ENCODE peak calls at places on chromosomes 1 and 21, in four cellular contexts. One of them, this sample, is unnamed.

GRCh38 chr1:232950919-232951579 is 638 bp downstream of the NTPCR start:
- DNase-seq in prostate gland: peak
- DNase-seq in WERI-Rb-1: no peak
- DNase-seq in ascending aorta: no peak
- DNase-seq in this sample: no peak

GRCh38 chr1:62439652-62440371 is 3.0 kb downstream of the USP1 start:
- DNase-seq in prostate gland: no peak
- DNase-seq in WERI-Rb-1: no peak
- DNase-seq in ascending aorta: no peak
- DNase-seq in this sample: no peak

GRCh38 chr1:240294566-240294965 is 202.9 kb downstream of the FMN2 start:
- DNase-seq in prostate gland: no peak
- DNase-seq in WERI-Rb-1: no peak
- DNase-seq in ascending aorta: no peak
- DNase-seq in this sample: no peak

GRCh38 chr1:226034482-226034881 is 28.0 kb upstream of the H3-3A start:
- DNase-seq in prostate gland: peak
- DNase-seq in WERI-Rb-1: no peak
- DNase-seq in ascending aorta: peak
- DNase-seq in this sample: peak

GRCh38 chr1:211420389-211420788 is 71.6 kb downstream of the RD3 start:
- DNase-seq in prostate gland: no peak
- DNase-seq in WERI-Rb-1: no peak
- DNase-seq in ascending aorta: no peak
- DNase-seq in this sample: no peak

GRCh38 chr1:178362784-178363183 is 134.0 kb downstream of the CLEC20A start:
- DNase-seq in prostate gland: no peak
- DNase-seq in WERI-Rb-1: no peak
- DNase-seq in ascending aorta: no peak
- DNase-seq in this sample: no peak

GRCh38 chr1:47106792-47107191 is 30.4 kb upstream of the CYP4A22 start:
- DNase-seq in prostate gland: no peak
- DNase-seq in WERI-Rb-1: no peak
- DNase-seq in ascending aorta: no peak
- DNase-seq in this sample: no peak

GRCh38 chr1:236502972-236503639 is 20.7 kb upstream of the LGALS8 start:
- DNase-seq in prostate gland: peak
- DNase-seq in WERI-Rb-1: no peak
- DNase-seq in ascending aorta: no peak
- DNase-seq in this sample: no peak

GRCh38 chr1:188463919-188464318 is 1635.2 kb downstream of the PLA2G4A start:
- DNase-seq in prostate gland: no peak
- DNase-seq in WERI-Rb-1: no peak
- DNase-seq in ascending aorta: no peak
- DNase-seq in this sample: no peak

GRCh38 chr1:156664949-156665411 is 12.2 kb downstream of the NES start:
- DNase-seq in prostate gland: no peak
- DNase-seq in WERI-Rb-1: peak
- DNase-seq in ascending aorta: no peak
- DNase-seq in this sample: no peak

GRCh38 chr21:29718081-29718815 is 221.5 kb downstream of the GRIK1 start:
- DNase-seq in prostate gland: no peak
- DNase-seq in WERI-Rb-1: no peak
- DNase-seq in ascending aorta: no peak
- DNase-seq in this sample: no peak

GRCh38 chr1:163604391-163604790 is 282.6 kb downstream of the NUF2 start:
- DNase-seq in prostate gland: no peak
- DNase-seq in WERI-Rb-1: no peak
- DNase-seq in ascending aorta: no peak
- DNase-seq in this sample: no peak

GRCh38 chr1:34844252-34844634 is 15.3 kb downstream of the SMIM12 start:
- DNase-seq in prostate gland: no peak
- DNase-seq in WERI-Rb-1: no peak
- DNase-seq in ascending aorta: no peak
- DNase-seq in this sample: no peak

GRCh38 chr1:150406483-150406882 is 42.5 kb downstream of the RPRD2 start:
- DNase-seq in prostate gland: no peak
- DNase-seq in WERI-Rb-1: no peak
- DNase-seq in ascending aorta: no peak
- DNase-seq in this sample: no peak

GRCh38 chr1:66271216-66271903 is 262.6 kb upstream of the SGIP1 start:
- DNase-seq in prostate gland: peak
- DNase-seq in WERI-Rb-1: no peak
- DNase-seq in ascending aorta: peak
- DNase-seq in this sample: peak

GRCh38 chr1:192284927-192285326 is 31.9 kb upstream of the RGS21 start:
- DNase-seq in prostate gland: no peak
- DNase-seq in WERI-Rb-1: no peak
- DNase-seq in ascending aorta: no peak
- DNase-seq in this sample: no peak

GRCh38 chr1:160494620-160495019 is 28.4 kb downstream of the SLAMF6 start:
- DNase-seq in prostate gland: no peak
- DNase-seq in WERI-Rb-1: no peak
- DNase-seq in ascending aorta: no peak
- DNase-seq in this sample: no peak
- TF ChIP-seq CTCF in prostate gland: no peak
- TF ChIP-seq CTCF in WERI-Rb-1: peak
- TF ChIP-seq CTCF in ascending aorta: no peak
- TF ChIP-seq CTCF in this sample: no peak

DNA sequence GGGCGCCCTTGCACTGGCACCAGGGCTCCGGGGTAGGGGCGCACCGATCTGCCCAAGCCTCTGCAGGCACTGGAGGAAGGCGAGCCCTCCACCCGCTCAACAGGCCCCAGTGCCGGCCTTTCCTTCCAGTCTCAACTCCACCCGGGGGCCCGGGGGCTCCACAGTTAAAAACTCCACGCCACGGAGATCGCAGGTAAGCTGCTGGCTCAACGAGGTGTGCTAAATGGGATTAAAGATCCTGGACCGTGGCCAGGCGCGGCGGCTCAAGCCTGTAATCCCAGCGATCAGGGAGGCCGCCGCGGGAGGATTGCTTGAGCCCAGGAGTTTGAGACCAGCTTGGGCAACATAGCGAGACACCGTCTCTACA is 536 bp downstream of the HSF2BP start:
- DNase-seq in prostate gland: no peak
- DNase-seq in WERI-Rb-1: peak
- DNase-seq in ascending aorta: no peak
- DNase-seq in this sample: no peak
- H3K4me3 ChIP-seq in prostate gland: peak
- H3K4me3 ChIP-seq in WERI-Rb-1: peak
- H3K4me3 ChIP-seq in ascending aorta: peak
- H3K4me3 ChIP-seq in this sample: peak

DNA sequence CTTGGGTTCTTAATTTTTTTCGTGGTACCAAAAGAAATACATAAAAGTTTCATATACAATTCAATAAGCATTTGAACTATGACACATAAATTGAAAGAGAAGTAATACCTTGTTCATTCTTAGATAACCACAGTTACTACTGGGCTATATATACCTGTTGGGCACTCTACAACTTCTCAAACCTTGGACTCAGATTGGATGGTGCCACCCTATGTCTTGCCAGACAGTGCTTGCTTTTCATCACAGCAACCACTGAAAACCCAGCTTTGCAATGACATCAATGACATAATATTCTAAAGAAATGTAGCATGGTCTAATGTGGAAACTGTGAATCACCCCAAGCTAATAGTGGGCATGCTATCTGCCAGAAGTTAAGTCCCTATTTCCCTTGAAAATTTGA is 62.8 kb upstream of the DPH5 start:
- DNase-seq in prostate gland: no peak
- DNase-seq in WERI-Rb-1: no peak
- DNase-seq in ascending aorta: no peak
- DNase-seq in this sample: no peak
- H3K27ac ChIP-seq in prostate gland: no peak
- H3K27ac ChIP-seq in WERI-Rb-1: no peak
- H3K27ac ChIP-seq in ascending aorta: no peak
- H3K27ac ChIP-seq in this sample: no peak

GRCh38 chr1:143611159-143611558 is 360.6 kb downstream of the FAM72C start:
- DNase-seq in prostate gland: no peak
- DNase-seq in WERI-Rb-1: no peak
- DNase-seq in ascending aorta: no peak
- DNase-seq in this sample: no peak
- TF ChIP-seq CTCF in prostate gland: no peak
- TF ChIP-seq CTCF in WERI-Rb-1: no peak
- TF ChIP-seq CTCF in ascending aorta: no peak
- TF ChIP-seq CTCF in this sample: no peak

GRCh38 chr1:2525896-2526823 is at the start of gene PANK4:
- DNase-seq in prostate gland: peak
- DNase-seq in WERI-Rb-1: peak
- DNase-seq in ascending aorta: peak
- DNase-seq in this sample: peak

GRCh38 chr1:2525524-2525895 is 886 bp downstream of the PANK4 start:
- DNase-seq in prostate gland: no peak
- DNase-seq in WERI-Rb-1: no peak
- DNase-seq in ascending aorta: no peak
- DNase-seq in this sample: no peak

GRCh38 chr1:2523191-2523890 is 3.1 kb downstream of the PANK4 start:
- DNase-seq in prostate gland: no peak
- DNase-seq in WERI-Rb-1: peak
- DNase-seq in ascending aorta: no peak
- DNase-seq in this sample: no peak

GRCh38 chr1:2522230-2522629 is 4.2 kb downstream of the PANK4 start:
- DNase-seq in prostate gland: no peak
- DNase-seq in WERI-Rb-1: no peak
- DNase-seq in ascending aorta: no peak
- DNase-seq in this sample: no peak

GRCh38 chr1:2523891-2524609 is 2.3 kb downstream of the PANK4 start:
- DNase-seq in prostate gland: no peak
- DNase-seq in WERI-Rb-1: no peak
- DNase-seq in ascending aorta: no peak
- DNase-seq in this sample: no peak
- H3K4me3 ChIP-seq in prostate gland: no peak
- H3K4me3 ChIP-seq in WERI-Rb-1: no peak
- H3K4me3 ChIP-seq in ascending aorta: no peak
- H3K4me3 ChIP-seq in this sample: no peak

DNA sequence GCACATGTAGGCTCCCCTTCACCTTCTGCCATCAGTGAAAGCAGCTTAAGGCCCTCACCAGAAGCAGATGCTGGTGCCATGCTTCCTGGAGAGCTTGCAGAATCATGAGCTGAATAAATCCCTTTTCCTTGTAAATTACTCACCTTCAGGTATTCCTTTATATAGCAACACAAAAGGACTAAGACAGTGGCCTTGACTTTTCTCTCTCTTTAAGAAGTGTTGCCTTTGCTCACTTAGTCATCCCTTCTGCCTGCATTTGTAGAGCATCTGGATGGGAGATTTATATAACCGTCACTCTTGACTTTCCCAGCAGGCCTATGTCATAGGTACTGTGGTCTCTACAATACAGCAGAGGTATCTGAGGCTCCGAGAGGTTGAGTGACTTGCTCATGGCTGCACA is 3.7 kb downstream of the PCSK9 start:
- DNase-seq in prostate gland: no peak
- DNase-seq in WERI-Rb-1: peak
- DNase-seq in ascending aorta: no peak
- DNase-seq in this sample: no peak
- H3K27ac ChIP-seq in prostate gland: no peak
- H3K27ac ChIP-seq in WERI-Rb-1: peak
- H3K27ac ChIP-seq in ascending aorta: no peak
- H3K27ac ChIP-seq in this sample: no peak

DNA sequence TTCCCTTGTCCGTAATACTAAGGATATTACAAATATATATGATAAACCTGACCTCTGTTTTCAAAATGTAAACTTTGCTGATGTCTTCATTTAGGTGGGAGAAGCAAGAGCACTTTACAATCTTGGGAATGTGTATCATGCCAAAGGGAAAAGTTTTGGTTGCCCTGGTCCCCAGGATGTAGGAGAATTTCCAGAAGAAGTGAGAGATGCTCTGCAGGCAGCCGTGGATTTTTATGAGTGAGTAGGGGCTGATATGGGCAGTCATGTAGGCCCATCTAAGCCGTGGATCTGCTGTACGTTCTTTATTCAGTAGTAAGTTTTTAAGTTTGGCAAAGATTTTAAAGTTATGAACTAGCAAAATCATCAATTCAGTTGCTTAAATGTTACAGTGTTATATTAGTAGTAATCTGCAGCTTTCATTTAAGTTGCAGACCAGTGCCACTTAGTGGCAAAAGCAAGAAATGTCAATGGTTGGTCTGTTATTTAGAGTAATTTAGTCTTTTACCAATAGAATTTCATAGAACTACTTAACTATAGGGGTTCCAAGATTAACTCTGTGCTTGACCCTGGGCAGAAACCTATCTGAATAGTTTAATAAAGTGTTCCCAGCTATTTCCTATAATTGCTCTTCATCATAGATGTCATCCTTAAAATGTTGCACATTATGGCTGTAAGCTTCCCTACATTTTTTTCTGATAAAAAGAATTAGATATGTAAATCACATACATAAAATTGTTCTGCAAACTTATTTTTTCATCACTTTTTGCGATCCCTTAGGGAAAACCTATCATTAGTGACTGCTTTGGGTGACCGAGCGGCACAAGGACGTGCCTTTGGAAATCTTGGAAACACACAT is 21.3 kb downstream of the GPSM2 start:
- DNase-seq in prostate gland: peak
- DNase-seq in WERI-Rb-1: peak
- DNase-seq in ascending aorta: no peak
- DNase-seq in this sample: no peak
- TF ChIP-seq CTCF in prostate gland: peak
- TF ChIP-seq CTCF in WERI-Rb-1: peak
- TF ChIP-seq CTCF in ascending aorta: peak
- TF ChIP-seq CTCF in this sample: peak

This sample was measured in thoracic aorta.